ENCODE peak calls at places on chromosome 10, in ten cellular contexts. A is NAMALWA; K is NCI-H524; Y is foreskin fibroblast; R is progenitor cell of endocrine pancreas; L is EL; E is memory B cell; O is A172; J is NCI-H446; G is activated CD8-positive, alpha-beta memory T cell treated with anti-CD3 and anti-CD28 coated beads for 4 hours. V is an unnamed sample.

GRCh38 chr10:132574783-132575319 is 37.3 kb downstream of the INPP5A start:
- DNase-seq in G (no peak), K (no peak), R (no peak), Y (peak), J (no peak), E (no peak), O (no peak), A (no peak), L (peak), V (no peak)

GRCh38 chr10:133258818-133259602 is 17.7 kb downstream of the ADAM8 start:
- DNase-seq in L (peak), R (no peak), E (no peak), K (no peak), Y (peak), J (no peak), A (peak), G (peak), O (peak), V (no peak)

GRCh38 chr10:126429275-126429674 is 41.0 kb upstream of the ADAM12 start:
- DNase-seq in L (no peak), O (no peak), G (no peak), E (no peak), Y (no peak), K (no peak), R (no peak), A (no peak), J (no peak), V (no peak)

GRCh38 chr10:124992462-124993344 is 50.8 kb downstream of the ZRANB1 start:
- DNase-seq in R (peak), E (no peak), J (peak), L (peak), O (peak), Y (peak), A (peak), G (no peak), K (peak), V (peak)

GRCh38 chr10:133100706-133101463 is 13.2 kb downstream of the ADGRA1 start:
- DNase-seq in G (no peak), E (no peak), Y (peak), O (no peak), A (peak), R (no peak), L (no peak), K (peak), J (no peak), V (peak)

GRCh38 chr10:55410415-55410885 is 609.4 kb upstream of the PCDH15 start:
- DNase-seq in G (no peak), R (no peak), A (no peak), K (peak), L (no peak), J (peak), O (peak), E (no peak), Y (no peak), V (peak)

GRCh38 chr10:76356557-76356956 is 925.1 kb downstream of the LRMDA start:
- DNase-seq in K (no peak), J (no peak), A (no peak), Y (peak), O (no peak), R (no peak), G (no peak), L (peak), E (no peak), V (no peak)

GRCh38 chr10:78045856-78046255 is 12.2 kb downstream of the RPS24 start:
- DNase-seq in Y (no peak), O (no peak), A (no peak), J (no peak), L (no peak), E (no peak), R (no peak), K (no peak), G (no peak), V (no peak)

GRCh38 chr10:17244712-17245365 is 16.8 kb downstream of the VIM start:
- DNase-seq in J (no peak), L (no peak), E (no peak), G (no peak), K (no peak), O (peak), R (no peak), A (no peak), Y (peak), V (no peak)

V was measured in HAP-1.